ENCODE peak calls at places on chromosomes 11 and 22, in six cellular contexts. I, R, Y, W, O and A are unnamed samples. For H3K4me1 and H3K9me3, the result is how much of the 10 kb centered on the place peaks cover.

GRCh38 chr11:67699521-67699920 is 25.1 kb upstream of the ALDH3B2 start:
- DNase-seq in Y (no peak), O (peak), I (no peak), R (no peak), W (peak), A (no peak)

GRCh38 chr11:108912587-108912986 is 247.7 kb downstream of the DDX10 start:
- DNase-seq in W (no peak), O (no peak), R (no peak), I (no peak), Y (no peak), A (no peak)

GRCh38 chr22:23243006-23243573 is 62.8 kb downstream of the BCR start:
- DNase-seq in W (no peak), O (no peak), Y (no peak), R (no peak), I (peak), A (peak)

GRCh38 chr11:69716099-69716498 is 12.3 kb upstream of the FGF19 start:
- DNase-seq in O (no peak), W (no peak), R (no peak), I (no peak), Y (no peak), A (no peak)

GRCh38 chr22:33918676-33919590 is 1.3 kb downstream of the LARGE1 start:
- DNase-seq in I (no peak), R (no peak), O (peak), W (no peak), Y (no peak), A (no peak)

GRCh38 chr11:1341928-1342524 is 32.6 kb upstream of the TOLLIP start:
- DNase-seq in I (no peak), W (peak), R (no peak), O (peak), Y (no peak), A (no peak)

GRCh38 chr11:29159552-29160465 is 857.0 kb downstream of the KCNA4 start:
- DNase-seq in O (peak), Y (no peak), W (peak), R (peak), I (peak), A (no peak)

GRCh38 chr11:68279676-68280075 is 7.9 kb upstream of the C11orf24 start:
- DNase-seq in Y (no peak), R (no peak), O (no peak), I (no peak), W (no peak), A (no peak)

GRCh38 chr11:85464283-85464682 is 162.9 kb downstream of the DLG2 start:
- DNase-seq in Y (no peak), O (no peak), R (no peak), W (peak), I (no peak), A (no peak)

GRCh38 chr11:121933694-121934093 is 182.3 kb downstream of the BLID start:
- DNase-seq in W (no peak), O (peak), Y (no peak), I (no peak), R (no peak), A (no peak)

GRCh38 chr11:124758355-124759267 is 3.5 kb downstream of the ESAM start:
- DNase-seq in I (no peak), O (peak), W (peak), R (peak), Y (peak), A (peak)

GRCh38 chr11:3056296-3057068 is 741 bp downstream of the CARS1 start:
- DNase-seq in O (no peak), I (no peak), W (no peak), Y (no peak), R (no peak), A (no peak)

GRCh38 chr22:27919943-27920755 is 1.1 kb upstream of the PITPNB start:
- DNase-seq in O (peak), R (no peak), I (peak), Y (no peak), W (peak), A (no peak)

GRCh38 chr22:21712751-21713427 is 22.7 kb downstream of the YPEL1 start:
- DNase-seq in I (no peak), R (peak), W (peak), Y (peak), O (peak), A (peak)

GRCh38 chr22:41504397-41504796 is 35.5 kb downstream of the ACO2 start:
- DNase-seq in O (no peak), W (no peak), R (no peak), I (no peak), Y (peak), A (no peak)

GRCh38 chr11:46338636-46338987 is 8.7 kb upstream of the DGKZ start:
- DNase-seq in R (no peak), Y (no peak), O (no peak), I (no peak), W (no peak), A (no peak)

GRCh38 chr11:86047275-86047991 is 21.5 kb downstream of the PICALM start:
- DNase-seq in W (no peak), Y (no peak), R (no peak), I (no peak), O (peak), A (peak)

GRCh38 chr11:43933608-43934358 is 8.7 kb upstream of the C11orf96 start:
- DNase-seq in Y (no peak), R (no peak), W (no peak), O (peak), I (no peak), A (no peak)

GRCh38 chr11:46279393-46280099 is 2.1 kb downstream of the CREB3L1 start:
- DNase-seq in I (no peak), W (no peak), R (no peak), O (peak), Y (peak), A (no peak)

GRCh38 chr11:130634981-130635473 is 186.6 kb downstream of the ADAMTS15 start:
- DNase-seq in O (peak), I (no peak), Y (no peak), R (no peak), W (peak), A (no peak)

GRCh38 chr11:121367434-121367833 is 74.9 kb downstream of the SC5D start:
- DNase-seq in R (no peak), I (no peak), O (peak), Y (no peak), W (no peak), A (no peak)

GRCh38 chr11:31262761-31263160 is 106.8 kb downstream of the DCDC1 start:
- DNase-seq in W (no peak), Y (no peak), I (no peak), R (no peak), O (peak), A (no peak)

GRCh38 chr11:60763692-60764369 is 7.2 kb downstream of the MS4A15 start:
- DNase-seq in I (no peak), O (no peak), R (no peak), W (no peak), Y (no peak), A (no peak)

GRCh38 chr11:31477528-31478255 is 31.7 kb downstream of the IMMP1L start:
- DNase-seq in I (no peak), Y (no peak), O (no peak), W (no peak), R (no peak), A (no peak)

GRCh38 chr11:68721075-68721474 is 30.2 kb downstream of the TESMIN start:
- DNase-seq in O (no peak), Y (no peak), I (no peak), R (no peak), W (no peak), A (no peak)

GRCh38 chr22:21108379-21109115 is 62.8 kb downstream of the LRRC74B start:
- DNase-seq in Y (no peak), O (peak), W (peak), I (no peak), R (no peak), A (no peak)

GRCh38 chr22:37270928-37271650 is 11.2 kb upstream of the CYTH4 start:
- DNase-seq in I (no peak), O (peak), W (no peak), R (no peak), Y (no peak), A (no peak)

GRCh38 chr22:42202669-42203068 is 67.8 kb downstream of the TCF20 start:
- DNase-seq in O (peak), W (no peak), Y (no peak), I (no peak), R (no peak), A (peak)

GRCh38 chr22:23772315-23773246 is at the start of gene MMP11:
- DNase-seq in W (no peak), I (no peak), O (no peak), Y (peak), R (no peak), A (peak)

GRCh38 chr11:79244175-79244804 is 196.5 kb downstream of the TENM4 start:
- DNase-seq in R (no peak), W (peak), I (no peak), O (peak), Y (no peak), A (no peak)

GRCh38 chr22:26536056-26536761 is 23.9 kb upstream of the TFIP11 start:
- DNase-seq in I (no peak), Y (no peak), O (no peak), R (no peak), W (no peak), A (no peak)

GRCh38 chr22:36913431-36914382 is at the start of gene CSF2RB:
- DNase-seq in Y (peak), W (no peak), I (no peak), O (no peak), R (no peak), A (no peak)

GRCh38 chr11:97140885-97141494 is 751.2 kb downstream of the JRKL start:
- DNase-seq in I (peak), Y (no peak), R (no peak), O (peak), W (peak), A (no peak)

GRCh38 chr11:122697636-122698167 is 42.2 kb downstream of the UBASH3B start:
- DNase-seq in O (peak), R (no peak), Y (no peak), W (no peak), I (no peak), A (no peak)

GRCh38 chr22:26770624-26771023 is 113.2 kb downstream of the MIAT start:
- DNase-seq in Y (no peak), W (no peak), O (peak), R (no peak), I (no peak), A (no peak)

GRCh38 chr22:24981066-24981465 is 28.6 kb downstream of the KIAA1671 start:
- DNase-seq in I (no peak), O (no peak), W (no peak), Y (no peak), R (no peak), A (no peak)

GRCh38 chr22:43848366-43849171 is 13.7 kb downstream of the SULT4A1 start:
- DNase-seq in Y (peak), R (peak), I (no peak), O (peak), W (peak), A (no peak)

GRCh38 chr11:36088234-36088975 is 144.5 kb downstream of the LDLRAD3 start:
- DNase-seq in W (no peak), O (peak), R (no peak), I (no peak), Y (no peak), A (no peak)

DNA sequence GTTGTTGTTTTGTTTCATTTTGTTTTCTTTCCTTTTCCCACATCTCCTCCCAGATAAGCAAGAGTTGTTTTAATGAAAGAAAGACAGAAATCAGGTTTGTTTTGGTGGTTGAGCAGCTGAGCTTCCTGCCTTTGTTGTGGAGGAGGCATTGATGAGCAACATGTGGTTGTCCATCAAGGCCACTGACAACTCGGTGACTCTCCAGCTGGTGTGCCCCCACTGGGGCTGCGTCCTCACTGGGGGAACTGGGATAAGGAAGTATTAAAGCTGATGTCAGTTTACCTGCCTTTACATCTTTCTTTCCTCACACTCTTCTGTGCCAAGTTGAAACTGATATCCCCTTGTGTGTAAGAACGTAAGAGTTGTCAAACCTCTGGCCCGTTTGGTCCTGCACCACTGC is 5.9 kb downstream of the VPS26B start:
- DNase-seq in W (no peak), Y (no peak), O (no peak), R (no peak), I (no peak), A (no peak)
- H3K4me1 ChIP-seq in W (under half), Y (half or more), O (under half), R (under half), I (under half), A (under half)

GRCh38 chr22:48606684-48607307 is 1220.9 kb downstream of the BRD1 start:
- DNase-seq in W (no peak), O (no peak), R (no peak), I (no peak), Y (no peak), A (no peak)
- H3K9me3 ChIP-seq in W (under half), O (under half), R (under half), I (under half), Y (under half), A (under half)

DNA sequence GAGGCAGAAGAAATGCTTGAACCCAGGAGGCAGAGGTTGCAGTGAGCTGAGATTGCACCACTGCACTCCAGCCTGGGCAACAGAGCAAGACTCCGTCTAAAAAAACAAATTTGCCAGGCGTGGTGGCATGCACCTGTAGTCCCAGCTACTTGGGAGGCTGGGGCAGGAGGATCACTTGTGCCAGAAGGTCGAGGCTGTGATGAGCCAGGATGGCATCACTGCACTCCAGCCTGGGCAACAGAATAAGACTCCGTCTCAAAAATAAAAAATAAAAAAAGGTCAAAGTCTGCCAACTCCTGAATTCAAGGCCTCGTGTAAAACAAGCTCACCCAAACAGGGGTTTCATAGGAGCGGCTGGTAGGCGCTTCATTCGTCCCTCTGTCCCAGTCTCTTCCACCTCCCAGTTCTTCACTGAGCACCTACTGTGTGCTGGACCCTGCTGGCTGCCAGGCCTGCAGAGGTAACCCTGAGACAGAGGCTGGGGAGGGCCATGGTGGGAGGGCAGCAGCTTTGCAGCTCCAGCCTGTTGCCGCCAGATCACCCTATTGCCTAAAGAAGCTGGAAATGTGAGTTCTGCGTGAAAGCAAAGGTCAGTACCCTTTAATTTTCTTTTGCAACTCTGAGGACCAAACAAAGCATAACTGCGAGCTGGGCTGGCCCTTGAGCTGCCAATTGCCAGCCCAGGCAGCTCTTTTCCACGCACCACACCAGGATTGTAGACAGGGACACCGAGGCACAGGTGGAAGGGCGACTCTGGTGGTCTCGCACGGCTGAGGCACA is 15.3 kb downstream of the RPL3 start:
- DNase-seq in I (no peak), R (no peak), W (no peak), Y (no peak), O (no peak), A (no peak)
- H3K4me1 ChIP-seq in I (under half), R (half or more), W (under half), Y (half or more), O (under half), A (under half)

GRCh38 chr22:19791894-19792293 is 31.3 kb downstream of the TBX1 start:
- DNase-seq in O (no peak), R (no peak), Y (no peak), I (no peak), W (no peak), A (no peak)
- H3K9me3 ChIP-seq in O (under half), R (under half), Y (under half), I (under half), W (under half), A (under half)